ENCODE peak calls at places on chromosome 14, in seven cellular contexts. P is activated T-cell treated with anti-CD3 and anti-CD28 coated beads for 48 hours, M is psoas muscle, D is right cardiac atrium, E is pancreas, F is EL, B is left ventricle myocardium inferior. R is an unnamed sample.

GRCh38 chr14:53432378-53432802 is 279.3 kb upstream of the DDHD1 start:
- DNase-seq in P (no peak), M (no peak), D (peak; percentile 44), E (no peak), F (peak; percentile 58), B (no peak), R (no peak)

GRCh38 chr14:76104802-76105355 is 46.8 kb upstream of the GPATCH2L start:
- DNase-seq in P (no peak), M (no peak), D (no peak), E (no peak), F (no peak), B (no peak), R (no peak)

GRCh38 chr14:36653412-36653811 is 8.2 kb upstream of the PAX9 start:
- DNase-seq in P (no peak), M (no peak), D (no peak), E (no peak), F (no peak), B (no peak), R (no peak)

GRCh38 chr14:98198385-98198784 is 1073.6 kb downstream of the BCL11B start:
- DNase-seq in P (no peak), M (no peak), D (no peak), E (no peak), F (no peak), B (no peak), R (no peak)

GRCh38 chr14:58659846-58660245 is 22.1 kb downstream of the DACT1 start:
- DNase-seq in P (no peak), M (peak; percentile 19), D (peak; percentile 69), E (no peak), F (no peak), B (peak; percentile 51), R (no peak)

GRCh38 chr14:52951730-52952481 is 1.1 kb upstream of the FERMT2 start:
- DNase-seq in P (no peak), M (peak; percentile 44), D (no peak), E (peak; percentile 47), F (peak; percentile 87), B (no peak), R (peak; percentile 26)

GRCh38 chr14:28142400-28143015 is 624.1 kb upstream of the FOXG1 start:
- DNase-seq in P (no peak), M (no peak), D (no peak), E (no peak), F (no peak), B (no peak), R (no peak)

GRCh38 chr14:44530482-44530881 is 23.4 kb upstream of the FSCB start:
- DNase-seq in P (no peak), M (no peak), D (no peak), E (no peak), F (no peak), B (no peak), R (no peak)

GRCh38 chr14:99575043-99576023 is 28.7 kb downstream of the CCDC85C start:
- DNase-seq in P (no peak), M (no peak), D (peak; percentile 79), E (peak; percentile 82), F (peak; percentile 61), B (peak; percentile 39), R (no peak)

GRCh38 chr14:21995332-21995731 is 321.7 kb upstream of the OR4E1 start:
- DNase-seq in P (no peak), M (no peak), D (no peak), E (no peak), F (no peak), B (no peak), R (no peak)

GRCh38 chr14:59268011-59268410 is 79.5 kb downstream of the DAAM1 start:
- DNase-seq in P (no peak), M (no peak), D (no peak), E (no peak), F (peak; percentile 61), B (no peak), R (no peak)

GRCh38 chr14:55976219-55976618 is 142.0 kb upstream of the PELI2 start:
- DNase-seq in P (no peak), M (no peak), D (no peak), E (peak; percentile 25), F (no peak), B (no peak), R (no peak)

GRCh38 chr14:81450100-81450531 is 50.0 kb upstream of the STON2 start:
- DNase-seq in P (no peak), M (peak; percentile 76), D (peak; percentile 78), E (no peak), F (peak; percentile 10), B (peak; percentile 72), R (peak; percentile 86)

GRCh38 chr14:82070040-82070439 is 536.4 kb upstream of the SEL1L start:
- DNase-seq in P (no peak), M (no peak), D (no peak), E (no peak), F (no peak), B (no peak), R (no peak)

GRCh38 chr14:105900398-105901160 is 374.2 kb downstream of the TMEM121 start:
- DNase-seq in P (no peak), M (no peak), D (peak; percentile 28), E (no peak), F (no peak), B (no peak), R (no peak)

GRCh38 chr14:103016071-103016470 is 41.3 kb downstream of the CDC42BPB start:
- DNase-seq in P (no peak), M (peak; percentile 48), D (no peak), E (no peak), F (no peak), B (peak; percentile 26), R (no peak)

GRCh38 chr14:53295985-53296582 is 143.0 kb upstream of the DDHD1 start:
- DNase-seq in P (no peak), M (no peak), D (no peak), E (no peak), F (peak; percentile 43), B (no peak), R (no peak)

GRCh38 chr14:103028161-103028767 is 29.1 kb downstream of the CDC42BPB start:
- DNase-seq in P (no peak), M (no peak), D (no peak), E (no peak), F (no peak), B (no peak), R (no peak)

GRCh38 chr14:103597623-103598372 is 31.2 kb upstream of the KLC1 start:
- DNase-seq in P (peak; percentile 17), M (peak; percentile 68), D (peak; percentile 30), E (no peak), F (peak; percentile 91), B (peak; percentile 25), R (peak; percentile 50)

GRCh38 chr14:30108975-30109700 is 181.5 kb upstream of the PRKD1 start:
- DNase-seq in P (no peak), M (no peak), D (no peak), E (no peak), F (peak; percentile 30), B (no peak), R (no peak)

GRCh38 chr14:101862711-101863110 is 101.2 kb downstream of the PPP2R5C start:
- DNase-seq in P (no peak), M (no peak), D (no peak), E (no peak), F (no peak), B (no peak), R (no peak)

GRCh38 chr14:97719931-97720330 is 922.7 kb downstream of the VRK1 start:
- DNase-seq in P (no peak), M (no peak), D (no peak), E (no peak), F (no peak), B (no peak), R (no peak)

GRCh38 chr14:105053996-105054395 is 11.2 kb downstream of the GPR132 start:
- DNase-seq in P (no peak), M (no peak), D (peak; percentile 41), E (no peak), F (no peak), B (no peak), R (no peak)

R was measured in gastrocnemius medialis.